ENCODE peak calls at places on chromosome 9, in six cellular contexts. B is HuH-7.5, I is Caki2, F is IMR-90, T is SJCRH30, X is globus pallidus. C is an unnamed sample.

GRCh38 chr9:107693620-107694326 is 204.2 kb upstream of the KLF4 start:
- DNase-seq in B (no peak), T (no peak), I (peak; percentile 69), F (peak; percentile 64), X (no peak), C (peak; percentile 35)

GRCh38 chr9:4748612-4749011 is 7.6 kb upstream of the AK3 start:
- DNase-seq in I (no peak), F (peak; percentile 33), T (no peak), B (no peak), X (no peak), C (no peak)

GRCh38 chr9:122807271-122807900 is 7.5 kb downstream of the OR1K1 start:
- DNase-seq in X (no peak), I (no peak), T (no peak), B (no peak), F (peak; percentile 42), C (no peak)

GRCh38 chr9:81984911-81985310 is 3.7 kb upstream of the SPATA31D1 start:
- DNase-seq in X (no peak), F (peak; percentile 53), I (no peak), T (no peak), B (no peak), C (peak; percentile 5)

GRCh38 chr9:36217256-36217968 is 26.7 kb downstream of the CLTA start:
- DNase-seq in B (no peak), X (no peak), I (no peak), F (no peak), T (no peak), C (no peak)

GRCh38 chr9:107163370-107163769 is 119.7 kb upstream of the RAD23B start:
- DNase-seq in B (no peak), I (no peak), T (no peak), F (no peak), X (no peak), C (no peak)

GRCh38 chr9:37417857-37418618 is 4.5 kb upstream of the GRHPR start:
- DNase-seq in X (no peak), B (no peak), F (no peak), T (no peak), I (peak; percentile 64), C (no peak)

GRCh38 chr9:95515272-95516113 is 1.3 kb downstream of the PTCH1 start:
- DNase-seq in I (peak; percentile 14), B (peak; percentile 61), T (peak; percentile 47), X (no peak), F (no peak), C (no peak)

GRCh38 chr9:121266356-121266755 is 1.6 kb upstream of the GSN start:
- DNase-seq in X (no peak), T (no peak), B (no peak), I (no peak), F (no peak), C (no peak)

GRCh38 chr9:89359636-89360315 is 41.5 kb downstream of the SECISBP2 start:
- DNase-seq in I (no peak), X (no peak), T (no peak), F (peak; percentile 7), B (no peak), C (no peak)

GRCh38 chr9:2469681-2470141 is 151.9 kb upstream of the VLDLR start:
- DNase-seq in B (no peak), X (no peak), T (peak; percentile 70), I (peak; percentile 23), F (peak; percentile 6), C (peak; percentile 64)

GRCh38 chr9:91306261-91306660 is 55.5 kb downstream of the AUH start:
- DNase-seq in T (no peak), I (no peak), X (no peak), F (no peak), B (no peak), C (no peak)

GRCh38 chr9:131809941-131810344 is 70.1 kb upstream of the RAPGEF1 start:
- DNase-seq in B (no peak), T (no peak), I (no peak), X (no peak), F (peak; percentile 72), C (peak; percentile 40)

GRCh38 chr9:2559212-2560152 is 62.1 kb upstream of the VLDLR start:
- DNase-seq in T (peak; percentile 74), B (no peak), F (peak; percentile 95), I (no peak), X (peak; percentile 75), C (peak; percentile 93)

GRCh38 chr9:89919171-89919681 is 314.4 kb downstream of the GADD45G start:
- DNase-seq in B (no peak), I (no peak), F (no peak), X (peak; percentile 33), T (no peak), C (no peak)

GRCh38 chr9:115117999-115118470 is at the start of gene TNC:
- DNase-seq in F (peak; percentile 92), I (peak; percentile 50), T (peak; percentile 96), B (no peak), X (peak; percentile 47), C (peak; percentile 92)

GRCh38 chr9:18806277-18806676 is 226.7 kb downstream of the SAXO1 start:
- DNase-seq in F (no peak), B (no peak), I (no peak), X (no peak), T (no peak), C (no peak)

GRCh38 chr9:111959468-111959941 is 62.9 kb downstream of the UGCG start:
- DNase-seq in F (peak; percentile 89), B (no peak), T (peak; percentile 55), I (peak; percentile 97), X (no peak), C (peak; percentile 69)